ENCODE peak calls at places on chromosomes 2 and 18, in six cellular contexts. One of them, this sample, is unnamed.
A peak's percentile ranks its signal among the peaks of the same experiment; 100 is the strongest.

GRCh38 chr2:10278029-10278762 is 24.5 kb upstream of the HPCAL1 start:
- DNase-seq in psoas muscle: peak; percentile 75
- DNase-seq in iPS DF 6.9: no peak
- DNase-seq in mesendoderm: no peak
- DNase-seq in body of pancreas: peak; percentile 45
- DNase-seq in PC-9: no peak
- DNase-seq in this sample: peak; percentile 91

GRCh38 chr2:224221455-224221913 is 180.4 kb downstream of the FAM124B start:
- DNase-seq in psoas muscle: no peak
- DNase-seq in iPS DF 6.9: peak; percentile 16
- DNase-seq in mesendoderm: peak; percentile 97
- DNase-seq in body of pancreas: no peak
- DNase-seq in PC-9: peak; percentile 99
- DNase-seq in this sample: peak; percentile 4

GRCh38 chr2:170554278-170554955 is 160.7 kb upstream of the SP5 start:
- DNase-seq in psoas muscle: peak; percentile 18
- DNase-seq in iPS DF 6.9: no peak
- DNase-seq in mesendoderm: no peak
- DNase-seq in body of pancreas: peak; percentile 47
- DNase-seq in PC-9: no peak
- DNase-seq in this sample: no peak

GRCh38 chr2:20594957-20595356 is 55.9 kb downstream of the HS1BP3 start:
- DNase-seq in psoas muscle: no peak
- DNase-seq in iPS DF 6.9: no peak
- DNase-seq in mesendoderm: no peak
- DNase-seq in body of pancreas: peak; percentile 6
- DNase-seq in PC-9: no peak
- DNase-seq in this sample: peak; percentile 44

GRCh38 chr2:98822301-98823164 is 91.6 kb upstream of the MGAT4A start:
- DNase-seq in psoas muscle: peak; percentile 53
- DNase-seq in iPS DF 6.9: peak; percentile 20
- DNase-seq in mesendoderm: peak; percentile 51
- DNase-seq in body of pancreas: peak; percentile 47
- DNase-seq in PC-9: no peak
- DNase-seq in this sample: no peak

GRCh38 chr2:109374548-109375130 is 239.1 kb downstream of the SEPTIN10 start:
- DNase-seq in psoas muscle: no peak
- DNase-seq in iPS DF 6.9: no peak
- DNase-seq in mesendoderm: no peak
- DNase-seq in body of pancreas: no peak
- DNase-seq in PC-9: no peak
- DNase-seq in this sample: no peak

GRCh38 chr2:9306910-9307309 is 100.3 kb downstream of the ASAP2 start:
- DNase-seq in psoas muscle: no peak
- DNase-seq in iPS DF 6.9: no peak
- DNase-seq in mesendoderm: peak; percentile 35
- DNase-seq in body of pancreas: peak; percentile 63
- DNase-seq in PC-9: no peak
- DNase-seq in this sample: no peak

GRCh38 chr2:160910681-160911080 is 249.5 kb upstream of the TANK start:
- DNase-seq in psoas muscle: no peak
- DNase-seq in iPS DF 6.9: no peak
- DNase-seq in mesendoderm: no peak
- DNase-seq in body of pancreas: no peak
- DNase-seq in PC-9: no peak
- DNase-seq in this sample: peak; percentile 15

GRCh38 chr2:8004250-8004681 is 677.6 kb upstream of the ID2 start:
- DNase-seq in psoas muscle: no peak
- DNase-seq in iPS DF 6.9: no peak
- DNase-seq in mesendoderm: peak; percentile 28
- DNase-seq in body of pancreas: no peak
- DNase-seq in PC-9: no peak
- DNase-seq in this sample: no peak

GRCh38 chr18:60865801-60866200 is 467.4 kb upstream of the CDH20 start:
- DNase-seq in psoas muscle: no peak
- DNase-seq in iPS DF 6.9: no peak
- DNase-seq in mesendoderm: peak; percentile 85
- DNase-seq in body of pancreas: no peak
- DNase-seq in PC-9: no peak
- DNase-seq in this sample: no peak

GRCh38 chr18:11750171-11750570 is 61.1 kb downstream of the GNAL start:
- DNase-seq in psoas muscle: no peak
- DNase-seq in iPS DF 6.9: no peak
- DNase-seq in mesendoderm: no peak
- DNase-seq in body of pancreas: no peak
- DNase-seq in PC-9: no peak
- DNase-seq in this sample: no peak

GRCh38 chr2:171226471-171226870 is 65.8 kb upstream of the TLK1 start:
- DNase-seq in psoas muscle: no peak
- DNase-seq in iPS DF 6.9: no peak
- DNase-seq in mesendoderm: no peak
- DNase-seq in body of pancreas: no peak
- DNase-seq in PC-9: no peak
- DNase-seq in this sample: no peak

GRCh38 chr2:15731213-15731888 is 139.7 kb downstream of the DDX1 start:
- DNase-seq in psoas muscle: no peak
- DNase-seq in iPS DF 6.9: no peak
- DNase-seq in mesendoderm: no peak
- DNase-seq in body of pancreas: no peak
- DNase-seq in PC-9: no peak
- DNase-seq in this sample: no peak

GRCh38 chr2:47256416-47257087 is 101.4 kb upstream of the STPG4 start:
- DNase-seq in psoas muscle: no peak
- DNase-seq in iPS DF 6.9: no peak
- DNase-seq in mesendoderm: no peak
- DNase-seq in body of pancreas: no peak
- DNase-seq in PC-9: no peak
- DNase-seq in this sample: no peak

GRCh38 chr2:100292022-100292580 is 30.2 kb downstream of the LONRF2 start:
- DNase-seq in psoas muscle: peak; percentile 25
- DNase-seq in iPS DF 6.9: no peak
- DNase-seq in mesendoderm: peak; percentile 96
- DNase-seq in body of pancreas: peak; percentile 73
- DNase-seq in PC-9: peak; percentile 65
- DNase-seq in this sample: peak; percentile 9

GRCh38 chr2:23091019-23091418 is 294.0 kb upstream of the KLHL29 start:
- DNase-seq in psoas muscle: no peak
- DNase-seq in iPS DF 6.9: no peak
- DNase-seq in mesendoderm: no peak
- DNase-seq in body of pancreas: no peak
- DNase-seq in PC-9: no peak
- DNase-seq in this sample: no peak

GRCh38 chr2:184596819-184597411 is 1.4 kb upstream of the ZNF804A start:
- DNase-seq in psoas muscle: no peak
- DNase-seq in iPS DF 6.9: no peak
- DNase-seq in mesendoderm: peak; percentile 72
- DNase-seq in body of pancreas: no peak
- DNase-seq in PC-9: no peak
- DNase-seq in this sample: peak; percentile 11

GRCh38 chr18:75422341-75422910 is 5.1 kb downstream of the SMIM21 start:
- DNase-seq in psoas muscle: no peak
- DNase-seq in iPS DF 6.9: no peak
- DNase-seq in mesendoderm: no peak
- DNase-seq in body of pancreas: no peak
- DNase-seq in PC-9: no peak
- DNase-seq in this sample: no peak

GRCh38 chr2:165745916-165746315 is 48.1 kb downstream of the GALNT3 start:
- DNase-seq in psoas muscle: no peak
- DNase-seq in iPS DF 6.9: no peak
- DNase-seq in mesendoderm: no peak
- DNase-seq in body of pancreas: no peak
- DNase-seq in PC-9: peak; percentile 74
- DNase-seq in this sample: peak; percentile 7

GRCh38 chr2:75922191-75922590 is 211.5 kb upstream of the GCFC2 start:
- DNase-seq in psoas muscle: no peak
- DNase-seq in iPS DF 6.9: no peak
- DNase-seq in mesendoderm: no peak
- DNase-seq in body of pancreas: no peak
- DNase-seq in PC-9: no peak
- DNase-seq in this sample: no peak

GRCh38 chr2:159075726-159076125 is 107.3 kb downstream of the TANC1 start:
- DNase-seq in psoas muscle: no peak
- DNase-seq in iPS DF 6.9: no peak
- DNase-seq in mesendoderm: no peak
- DNase-seq in body of pancreas: no peak
- DNase-seq in PC-9: no peak
- DNase-seq in this sample: no peak

GRCh38 chr2:144501118-144501517 is 18.8 kb downstream of the ZEB2 start:
- DNase-seq in psoas muscle: no peak
- DNase-seq in iPS DF 6.9: no peak
- DNase-seq in mesendoderm: no peak
- DNase-seq in body of pancreas: no peak
- DNase-seq in PC-9: no peak
- DNase-seq in this sample: no peak

GRCh38 chr18:79517322-79517721 is 121.6 kb downstream of the NFATC1 start:
- DNase-seq in psoas muscle: no peak
- DNase-seq in iPS DF 6.9: no peak
- DNase-seq in mesendoderm: no peak
- DNase-seq in body of pancreas: no peak
- DNase-seq in PC-9: no peak
- DNase-seq in this sample: no peak

GRCh38 chr2:9905413-9905812 is 46.1 kb upstream of the GRHL1 start:
- DNase-seq in psoas muscle: no peak
- DNase-seq in iPS DF 6.9: no peak
- DNase-seq in mesendoderm: no peak
- DNase-seq in body of pancreas: no peak
- DNase-seq in PC-9: peak; percentile 99
- DNase-seq in this sample: no peak

GRCh38 chr2:20611077-20611843 is 39.6 kb downstream of the HS1BP3 start:
- DNase-seq in psoas muscle: peak; percentile 66
- DNase-seq in iPS DF 6.9: no peak
- DNase-seq in mesendoderm: peak; percentile 75
- DNase-seq in body of pancreas: peak; percentile 65
- DNase-seq in PC-9: no peak
- DNase-seq in this sample: no peak

GRCh38 chr2:17578466-17578928 is 38.0 kb downstream of the VSNL1 start:
- DNase-seq in psoas muscle: no peak
- DNase-seq in iPS DF 6.9: no peak
- DNase-seq in mesendoderm: peak; percentile 85
- DNase-seq in body of pancreas: no peak
- DNase-seq in PC-9: no peak
- DNase-seq in this sample: no peak

GRCh38 chr2:100782376-100782878 is 37.5 kb upstream of the NPAS2 start:
- DNase-seq in psoas muscle: no peak
- DNase-seq in iPS DF 6.9: no peak
- DNase-seq in mesendoderm: no peak
- DNase-seq in body of pancreas: no peak
- DNase-seq in PC-9: no peak
- DNase-seq in this sample: no peak

GRCh38 chr2:104523921-104524320 is 330.0 kb upstream of the POU3F3 start:
- DNase-seq in psoas muscle: no peak
- DNase-seq in iPS DF 6.9: no peak
- DNase-seq in mesendoderm: no peak
- DNase-seq in body of pancreas: no peak
- DNase-seq in PC-9: no peak
- DNase-seq in this sample: no peak

GRCh38 chr2:104528101-104528500 is 325.8 kb upstream of the POU3F3 start:
- DNase-seq in psoas muscle: no peak
- DNase-seq in iPS DF 6.9: no peak
- DNase-seq in mesendoderm: no peak
- DNase-seq in body of pancreas: no peak
- DNase-seq in PC-9: no peak
- DNase-seq in this sample: no peak
- H3K27ac ChIP-seq in psoas muscle: no peak overlapping the region
- H3K27ac ChIP-seq in iPS DF 6.9: no peak overlapping the region
- H3K27ac ChIP-seq in mesendoderm: no peak overlapping the region
- H3K27ac ChIP-seq in body of pancreas: no peak overlapping the region
- H3K27ac ChIP-seq in PC-9: no peak overlapping the region
- H3K27ac ChIP-seq in this sample: no peak overlapping the region

GRCh38 chr2:128752691-128753263 is 434.1 kb upstream of the HS6ST1 start:
- DNase-seq in psoas muscle: no peak
- DNase-seq in iPS DF 6.9: no peak
- DNase-seq in mesendoderm: no peak
- DNase-seq in body of pancreas: no peak
- DNase-seq in PC-9: no peak
- DNase-seq in this sample: no peak

GRCh38 chr2:128753321-128753720 is 434.7 kb upstream of the HS6ST1 start:
- DNase-seq in psoas muscle: no peak
- DNase-seq in iPS DF 6.9: no peak
- DNase-seq in mesendoderm: no peak
- DNase-seq in body of pancreas: no peak
- DNase-seq in PC-9: no peak
- DNase-seq in this sample: no peak

GRCh38 chr2:128754246-128754724 is 435.6 kb upstream of the HS6ST1 start:
- DNase-seq in psoas muscle: no peak
- DNase-seq in iPS DF 6.9: no peak
- DNase-seq in mesendoderm: no peak
- DNase-seq in body of pancreas: no peak
- DNase-seq in PC-9: no peak
- DNase-seq in this sample: peak; percentile 73

GRCh38 chr2:128756372-128756730 is 437.7 kb upstream of the HS6ST1 start:
- DNase-seq in psoas muscle: no peak
- DNase-seq in iPS DF 6.9: no peak
- DNase-seq in mesendoderm: no peak
- DNase-seq in body of pancreas: peak; percentile 63
- DNase-seq in PC-9: no peak
- DNase-seq in this sample: no peak

GRCh38 chr2:128755693-128756371 is 437.2 kb upstream of the HS6ST1 start:
- DNase-seq in psoas muscle: no peak
- DNase-seq in iPS DF 6.9: no peak
- DNase-seq in mesendoderm: no peak
- DNase-seq in body of pancreas: no peak
- DNase-seq in PC-9: no peak
- DNase-seq in this sample: no peak
- H3K27ac ChIP-seq in psoas muscle: no peak overlapping the region
- H3K27ac ChIP-seq in iPS DF 6.9: no peak overlapping the region
- H3K27ac ChIP-seq in mesendoderm: no peak overlapping the region
- H3K27ac ChIP-seq in body of pancreas: peak overlapping the region; percentile 75
- H3K27ac ChIP-seq in PC-9: no peak overlapping the region
- H3K27ac ChIP-seq in this sample: no peak overlapping the region

DNA sequence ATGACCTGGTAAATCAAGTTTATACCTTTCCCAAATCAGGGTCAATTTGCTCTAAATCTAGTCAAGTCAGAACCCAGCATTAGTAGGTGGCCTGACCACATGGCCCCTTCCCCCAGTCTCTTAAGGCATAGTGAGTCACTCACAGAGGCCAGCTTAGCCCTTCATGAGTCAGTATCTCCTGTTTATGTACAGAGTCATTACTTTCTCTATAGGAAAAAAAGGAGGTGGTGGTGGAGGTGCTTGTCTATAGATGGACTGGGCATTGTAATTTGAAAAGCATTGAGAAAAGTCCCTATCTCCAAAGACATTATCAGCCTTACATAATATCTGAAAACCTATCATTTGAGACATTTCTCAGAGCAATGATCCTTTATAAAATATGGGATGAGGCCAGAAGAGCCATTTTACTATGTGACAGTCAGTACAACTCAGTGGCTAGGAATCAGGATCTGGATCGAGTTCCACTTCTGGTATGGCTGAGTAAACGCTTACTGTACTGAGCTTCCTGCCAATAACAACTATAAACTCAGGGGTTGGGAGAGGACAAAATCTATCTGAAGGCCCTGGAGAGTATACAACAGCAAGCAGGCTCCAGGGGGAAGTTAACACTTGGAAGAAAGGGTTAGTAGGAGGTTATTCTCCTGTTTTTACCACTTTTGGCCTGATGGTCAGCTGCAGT is 22.5 kb upstream of the SIGLEC15 start:
- DNase-seq in psoas muscle: no peak
- DNase-seq in iPS DF 6.9: no peak
- DNase-seq in mesendoderm: no peak
- DNase-seq in body of pancreas: no peak
- DNase-seq in PC-9: peak; percentile 100
- DNase-seq in this sample: no peak
- H3K27ac ChIP-seq in psoas muscle: no peak overlapping the region
- H3K27ac ChIP-seq in iPS DF 6.9: no peak overlapping the region
- H3K27ac ChIP-seq in mesendoderm: no peak overlapping the region
- H3K27ac ChIP-seq in body of pancreas: no peak overlapping the region
- H3K27ac ChIP-seq in PC-9: peak overlapping the region; percentile 98
- H3K27ac ChIP-seq in this sample: no peak overlapping the region

GRCh38 chr18:37289423-37289822 is 276.2 kb downstream of the CELF4 start:
- DNase-seq in psoas muscle: no peak
- DNase-seq in iPS DF 6.9: no peak
- DNase-seq in mesendoderm: no peak
- DNase-seq in body of pancreas: no peak
- DNase-seq in PC-9: no peak
- DNase-seq in this sample: peak; percentile 52
- H3K27ac ChIP-seq in psoas muscle: no peak overlapping the region
- H3K27ac ChIP-seq in iPS DF 6.9: no peak overlapping the region
- H3K27ac ChIP-seq in mesendoderm: no peak overlapping the region
- H3K27ac ChIP-seq in body of pancreas: no peak overlapping the region
- H3K27ac ChIP-seq in PC-9: no peak overlapping the region
- H3K27ac ChIP-seq in this sample: no peak overlapping the region

This sample was measured in SJCRH30.